ENCODE peak calls at places on chromosomes 11 and 22, in six cellular contexts. R, A, H, N, O and X are unnamed samples.

GRCh38 chr11:94537051-94537600 is 6.6 kb upstream of the FUT4 start:
- DNase-seq in N (no peak), A (no peak), H (no peak), O (peak), R (peak), X (no peak)

GRCh38 chr11:9573775-9574555 is 495 bp downstream of the WEE1 start:
- DNase-seq in A (peak), H (peak), N (no peak), R (no peak), O (no peak), X (no peak)

GRCh38 chr11:66052664-66052982 is 459 bp downstream of the SF3B2 start:
- DNase-seq in N (no peak), A (no peak), H (no peak), O (no peak), R (no peak), X (no peak)

GRCh38 chr22:36301384-36301828 is 48.5 kb downstream of the APOL1 start:
- DNase-seq in H (peak), O (peak), A (peak), R (peak), N (peak), X (peak)

GRCh38 chr11:70725272-70725671 is 326.9 kb downstream of the CTTN start:
- DNase-seq in O (no peak), N (no peak), H (no peak), A (no peak), R (no peak), X (no peak)

GRCh38 chr22:44697423-44698179 is 4.4 kb upstream of the PRR5 start:
- DNase-seq in A (peak), H (peak), R (peak), N (peak), O (peak), X (no peak)

GRCh38 chr11:104095791-104096190 is 59.4 kb downstream of the DDI1 start:
- DNase-seq in A (no peak), N (no peak), R (no peak), H (no peak), O (no peak), X (no peak)

GRCh38 chr11:114058026-114058706 is 1.3 kb upstream of the ZBTB16 start:
- DNase-seq in A (no peak), H (peak), O (no peak), R (peak), N (no peak), X (no peak)

GRCh38 chr11:69840371-69841169 is 21.4 kb upstream of the FGF3 start:
- DNase-seq in O (no peak), R (no peak), N (no peak), H (no peak), A (no peak), X (no peak)

GRCh38 chr22:36922097-36922608 is 8.7 kb downstream of the CSF2RB start:
- DNase-seq in R (no peak), H (no peak), A (no peak), O (no peak), N (no peak), X (no peak)

GRCh38 chr22:32532819-32533128 is 58.2 kb downstream of the FBXO7 start:
- DNase-seq in H (peak), A (no peak), R (no peak), O (no peak), N (no peak), X (no peak)

GRCh38 chr11:114060402-114061052 is 1.0 kb downstream of the ZBTB16 start:
- DNase-seq in A (no peak), N (peak), O (no peak), R (no peak), H (no peak), X (no peak)

GRCh38 chr22:27621671-27622070 is 179.9 kb downstream of the MN1 start:
- DNase-seq in A (no peak), H (no peak), R (no peak), N (no peak), O (no peak), X (no peak)

GRCh38 chr11:66546368-66546965 is at the start of gene ACTN3:
- DNase-seq in R (peak), A (no peak), H (peak), N (peak), O (no peak), X (no peak)

GRCh38 chr11:82732734-82733443 is 775 bp downstream of the FAM181B start:
- DNase-seq in O (no peak), N (peak), R (no peak), A (no peak), H (no peak), X (no peak)

GRCh38 chr11:121246021-121246768 is 46.4 kb upstream of the SC5D start:
- DNase-seq in A (no peak), H (peak), O (no peak), N (no peak), R (no peak), X (no peak)

GRCh38 chr22:37370306-37370979 is 56.8 kb downstream of the ELFN2 start:
- DNase-seq in A (peak), R (no peak), N (no peak), H (no peak), O (no peak), X (peak)

GRCh38 chr11:122717264-122717867 is 61.8 kb downstream of the UBASH3B start:
- DNase-seq in R (no peak), H (no peak), O (no peak), A (no peak), N (peak), X (peak)

GRCh38 chr11:74311352-74311926 is at the start of gene P4HA3:
- DNase-seq in H (peak), N (peak), O (peak), R (peak), A (peak), X (no peak)

GRCh38 chr11:34209809-34210208 is 104.4 kb downstream of the NAT10 start:
- DNase-seq in A (no peak), H (no peak), R (no peak), N (no peak), O (no peak), X (no peak)

GRCh38 chr11:124841765-124842700 is 23.2 kb upstream of the ROBO3 start:
- DNase-seq in O (no peak), H (no peak), A (no peak), R (no peak), N (no peak), X (no peak)

GRCh38 chr11:66047541-66048365 is 1.2 kb downstream of the GAL3ST3 start:
- DNase-seq in N (no peak), A (no peak), R (no peak), O (no peak), H (no peak), X (no peak)

GRCh38 chr22:44570476-44571445 is 72.7 kb upstream of the RTL6 start:
- DNase-seq in O (no peak), H (no peak), R (no peak), A (no peak), N (no peak), X (no peak)

GRCh38 chr11:65013692-65014145 is 241 bp upstream of the ARL2 start:
- DNase-seq in O (peak), R (peak), A (peak), N (peak), H (peak), X (peak)
- TF ChIP-seq CTCF in O (no peak), R (no peak), A (no peak), N (peak), H (peak), X (peak)

DNA sequence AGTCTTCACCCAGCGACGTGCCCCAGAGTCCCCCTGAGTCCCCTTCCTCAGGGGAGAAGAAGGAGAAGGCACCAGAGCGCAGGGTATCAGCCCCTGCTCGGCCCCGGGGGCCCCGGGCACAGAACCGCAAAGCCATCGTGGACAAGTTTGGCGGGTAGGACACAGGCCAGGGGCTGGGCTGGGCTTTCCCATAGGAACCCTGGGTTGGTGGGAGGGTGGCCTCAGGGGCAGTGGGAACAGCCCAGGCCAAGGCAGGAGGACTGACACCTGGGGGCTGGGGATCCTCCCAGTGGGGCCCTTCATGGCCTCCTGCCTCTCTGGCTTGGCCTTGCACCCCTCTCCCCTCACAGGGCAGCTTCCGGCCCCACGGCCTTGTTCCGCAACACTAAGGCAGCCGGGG is 8.5 kb downstream of the SMTNL1 start:
- DNase-seq in H (no peak), N (no peak), O (no peak), R (no peak), A (no peak), X (no peak)
- H3K4me3 ChIP-seq in H (no peak), N (no peak), O (no peak), R (no peak), A (no peak), X (no peak)

DNA sequence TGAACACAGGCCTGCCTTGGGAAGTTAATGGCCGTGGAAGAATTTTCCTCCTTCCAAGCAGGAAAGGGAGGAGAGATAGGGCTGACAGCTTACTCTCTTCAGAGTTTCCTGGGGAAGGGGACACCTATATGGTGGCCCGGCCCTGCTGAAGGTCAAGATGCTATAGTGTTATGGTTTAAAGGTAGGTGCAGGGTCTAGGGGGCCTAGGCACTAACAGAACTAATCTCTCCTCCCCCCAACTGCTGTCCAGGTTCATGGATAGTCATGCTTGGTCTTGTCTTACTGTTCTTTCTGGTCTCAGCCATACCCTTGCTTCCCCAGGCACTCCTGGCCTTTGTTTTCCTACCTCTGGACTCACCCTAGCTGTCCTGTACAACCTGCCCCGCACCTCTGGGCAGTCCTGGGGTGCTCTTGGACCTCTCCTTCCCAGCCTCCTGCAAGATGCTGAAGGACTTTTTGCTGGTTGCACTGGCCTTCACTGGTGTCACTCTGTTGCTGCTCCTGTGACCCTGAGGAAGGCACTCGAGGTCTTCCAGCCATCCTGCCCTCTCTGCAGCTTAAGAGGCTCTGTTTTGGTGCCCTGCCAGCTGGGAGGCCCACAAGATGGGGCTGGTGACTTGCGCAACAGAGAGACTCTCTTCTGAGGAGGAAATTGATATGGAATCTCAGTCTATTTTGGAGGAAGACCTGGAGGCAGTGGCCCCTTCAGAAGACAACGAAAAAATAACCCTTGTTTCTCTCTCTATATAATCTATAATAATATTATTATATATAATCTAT is 17.9 kb downstream of the SEC14L3 start:
- DNase-seq in O (no peak), R (peak), N (no peak), H (peak), A (no peak), X (no peak)
- TF ChIP-seq CTCF in O (no peak), R (no peak), N (no peak), H (no peak), A (no peak), X (no peak)

DNA sequence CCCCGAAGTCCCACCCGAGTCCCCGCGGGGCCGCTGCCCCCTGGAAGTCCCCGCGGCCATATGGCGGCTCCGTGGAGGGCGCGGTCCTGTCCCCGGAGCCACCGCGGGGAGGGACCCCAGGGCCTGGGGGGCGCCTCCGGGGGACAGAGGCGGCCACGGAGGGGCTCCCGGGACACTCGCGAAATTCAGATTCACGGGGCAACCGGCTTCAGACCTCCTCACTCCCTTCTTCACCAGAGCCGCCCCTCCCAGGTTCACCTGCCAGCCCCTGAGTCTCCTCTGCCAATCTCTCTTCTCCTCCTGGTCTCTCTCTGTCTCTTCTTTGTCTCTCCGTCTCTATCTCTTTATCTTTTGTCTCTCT is 28.2 kb upstream of the TOLLIP start:
- DNase-seq in R (no peak), A (no peak), H (no peak), O (no peak), N (no peak), X (no peak)
- H3K4me3 ChIP-seq in R (no peak), A (no peak), H (peak), O (no peak), N (no peak), X (no peak)

GRCh38 chr11:44568358-44568705 is 2.9 kb downstream of the CD82 start:
- DNase-seq in N (no peak), H (no peak), A (no peak), R (no peak), O (no peak), X (no peak)

GRCh38 chr11:44567876-44568256 is 2.4 kb downstream of the CD82 start:
- DNase-seq in R (no peak), A (no peak), H (no peak), O (no peak), N (no peak), X (no peak)

GRCh38 chr11:44565746-44566558 is 489 bp downstream of the CD82 start:
- DNase-seq in R (no peak), O (no peak), H (no peak), A (peak), N (no peak), X (no peak)

GRCh38 chr11:44566559-44566949 is 1.1 kb downstream of the CD82 start:
- DNase-seq in R (no peak), H (no peak), O (no peak), N (no peak), A (no peak), X (no peak)

DNA sequence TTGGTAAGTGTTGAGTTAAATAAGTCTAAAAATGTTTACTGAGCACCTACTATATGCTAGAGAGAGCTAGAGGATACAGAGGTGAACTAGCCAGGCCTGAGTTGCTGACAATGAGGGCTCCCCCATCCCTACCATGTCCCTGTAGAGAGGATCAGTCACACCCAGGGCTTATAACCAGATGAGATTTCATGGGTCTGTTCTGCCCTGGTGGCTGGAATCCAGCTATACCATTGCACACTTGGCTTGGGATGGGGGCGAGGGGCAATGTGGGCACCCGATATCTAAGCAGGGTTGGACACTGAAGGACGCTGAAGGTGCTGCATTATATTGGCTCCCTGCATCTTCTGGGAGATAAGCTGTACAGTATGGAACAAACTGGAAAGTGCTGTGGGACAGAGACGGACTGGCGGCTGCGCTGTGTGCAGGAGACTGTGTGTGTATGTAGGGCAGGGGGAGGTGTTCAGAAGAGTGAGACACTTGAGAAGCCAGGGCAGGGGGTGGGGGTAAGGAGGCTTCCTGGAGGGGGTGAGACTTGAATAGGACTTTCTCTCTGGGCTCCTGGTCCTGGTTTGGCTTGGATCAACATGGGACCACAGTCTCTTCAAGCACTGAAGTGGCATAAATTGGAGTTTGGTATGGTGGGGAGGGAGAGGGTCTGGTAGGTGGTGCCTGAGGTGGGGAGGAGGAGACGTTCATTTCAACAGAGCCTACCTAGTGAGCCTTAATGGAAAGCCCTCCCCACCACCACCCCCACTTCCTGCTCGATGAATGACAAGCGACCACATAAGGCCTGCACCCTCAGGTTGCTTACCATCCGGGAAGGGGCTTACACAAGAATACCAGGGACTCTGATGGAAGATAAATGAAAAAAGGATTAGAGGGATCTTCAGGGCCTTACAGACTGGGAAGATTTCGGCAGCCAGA is 1.8 kb downstream of the CD82 start:
- DNase-seq in H (no peak), O (no peak), R (no peak), A (no peak), N (no peak), X (no peak)
- TF ChIP-seq CTCF in H (no peak), O (peak), R (peak), A (no peak), N (no peak), X (peak)